ENCODE peak calls at places on chromosomes 13 and 19, in six cellular contexts. M is IMR-90, X is mesendoderm, Z is H1, G is H9, N is neuronal stem cell. Y is an unnamed sample. For H3K79me1, the result is how much of the 10 kb centered on the place peaks cover.

GRCh38 chr13:36986462-36987240 is 12.5 kb downstream of the ALG5 start:
- DNase-seq in G (no peak), M (peak), Z (no peak), N (no peak), X (no peak), Y (peak)

GRCh38 chr19:33344210-33344609 is 29.3 kb upstream of the CEBPG start:
- DNase-seq in G (no peak), Z (no peak), X (peak), M (no peak), N (peak), Y (no peak)

GRCh38 chr19:34430738-34431625 is 2.8 kb downstream of the UBA2 start:
- DNase-seq in M (peak), Z (no peak), G (no peak), N (peak), X (peak), Y (peak)

GRCh38 chr13:66341978-66342377 is 888.2 kb downstream of the PCDH9 start:
- DNase-seq in G (no peak), Z (no peak), M (no peak), X (no peak), N (no peak), Y (no peak)

GRCh38 chr13:110236831-110237261 is 70.1 kb downstream of the COL4A1 start:
- DNase-seq in G (no peak), M (no peak), N (no peak), Z (peak), X (no peak), Y (no peak)

GRCh38 chr13:112606125-112607001 is 18.4 kb upstream of the TUBGCP3 start:
- DNase-seq in N (peak), Z (peak), X (peak), M (peak), G (peak), Y (peak)

GRCh38 chr19:35266904-35267817 is 1.6 kb upstream of the USF2 start:
- DNase-seq in G (peak), N (no peak), Z (peak), M (peak), X (peak), Y (no peak)

GRCh38 chr19:45508681-45508930 is 1.3 kb downstream of the VASP start:
- DNase-seq in M (no peak), X (no peak), G (no peak), N (no peak), Z (no peak), Y (no peak)

GRCh38 chr13:40637644-40638043 is 28.8 kb downstream of the FOXO1 start:
- DNase-seq in Z (no peak), N (no peak), G (no peak), X (no peak), M (no peak), Y (no peak)

GRCh38 chr19:28549680-28550277 is 663.2 kb downstream of the UQCRFS1 start:
- DNase-seq in Z (no peak), G (no peak), N (no peak), X (no peak), M (no peak), Y (no peak)

GRCh38 chr13:48222358-48223015 is 10.5 kb upstream of the ITM2B start:
- DNase-seq in X (no peak), N (no peak), G (no peak), Z (no peak), M (peak), Y (peak)

GRCh38 chr19:29193116-29193515 is 19.8 kb downstream of the UQCRFS1 start:
- DNase-seq in X (no peak), M (no peak), N (no peak), G (no peak), Z (no peak), Y (no peak)

GRCh38 chr13:85492283-85492682 is 306.9 kb downstream of the SLITRK6 start:
- DNase-seq in X (no peak), N (no peak), Z (no peak), G (no peak), M (peak), Y (no peak)

GRCh38 chr19:29324717-29325116 is 111.8 kb upstream of the UQCRFS1 start:
- DNase-seq in G (no peak), N (no peak), X (no peak), Z (no peak), M (no peak), Y (no peak)

GRCh38 chr13:30737511-30738342 is 2.4 kb downstream of the ALOX5AP start:
- DNase-seq in M (no peak), N (no peak), X (no peak), Z (no peak), G (no peak), Y (peak)

GRCh38 chr13:99157046-99157445 is 43.6 kb upstream of the UBAC2 start:
- DNase-seq in G (no peak), N (no peak), X (no peak), M (no peak), Z (no peak), Y (no peak)

GRCh38 chr13:88707652-88708051 is 1036.5 kb downstream of the SLITRK5 start:
- DNase-seq in X (no peak), M (no peak), G (no peak), Z (no peak), N (no peak), Y (no peak)

GRCh38 chr13:40445557-40445990 is 220.9 kb downstream of the FOXO1 start:
- DNase-seq in Z (no peak), X (peak), N (no peak), G (peak), M (no peak), Y (peak)

GRCh38 chr13:111082240-111082639 is 32.9 kb upstream of the ARHGEF7 start:
- DNase-seq in Z (no peak), N (no peak), X (no peak), G (no peak), M (no peak), Y (no peak)

GRCh38 chr13:84417426-84417825 is 535.2 kb upstream of the SLITRK1 start:
- DNase-seq in M (no peak), Z (no peak), X (no peak), G (no peak), N (no peak), Y (no peak)

GRCh38 chr13:79434578-79434977 is 28.5 kb upstream of the RBM26 start:
- DNase-seq in X (no peak), M (peak), G (no peak), Z (no peak), N (no peak), Y (no peak)

GRCh38 chr13:29436291-29436690 is 159.2 kb downstream of the SLC7A1 start:
- DNase-seq in M (peak), G (no peak), Z (no peak), N (no peak), X (no peak), Y (no peak)

GRCh38 chr19:28309072-28309471 is 903.9 kb downstream of the UQCRFS1 start:
- DNase-seq in M (no peak), N (no peak), G (no peak), Z (no peak), X (no peak), Y (no peak)

GRCh38 chr13:40340368-40341085 is 325.9 kb downstream of the FOXO1 start:
- DNase-seq in N (peak), G (no peak), Z (no peak), X (peak), M (no peak), Y (peak)

GRCh38 chr13:98143601-98144500 is 957 bp downstream of the FARP1 start:
- DNase-seq in Z (no peak), N (no peak), G (no peak), M (peak), X (peak), Y (peak)

GRCh38 chr19:10683064-10683426 is 18.2 kb upstream of the QTRT1 start:
- DNase-seq in N (no peak), Z (no peak), X (peak), M (no peak), G (no peak), Y (no peak)
- H3K79me1 ChIP-seq in N (half or more), Z (under half), X (under half), M (under half), G (under half), Y (under half)

GRCh38 chr19:13160557-13160956 is 10.3 kb downstream of the IER2 start:
- DNase-seq in G (no peak), M (peak), Z (no peak), X (no peak), N (no peak), Y (no peak)

GRCh38 chr19:13165091-13165997 is 15.1 kb downstream of the IER2 start:
- DNase-seq in G (no peak), Z (no peak), N (no peak), X (peak), M (no peak), Y (no peak)

GRCh38 chr19:13163609-13164364 is 13.6 kb downstream of the IER2 start:
- DNase-seq in M (peak), X (peak), G (peak), Z (peak), N (peak), Y (peak)

GRCh38 chr19:13164370-13165090 is 14.3 kb downstream of the IER2 start:
- DNase-seq in M (peak), N (peak), G (peak), Z (peak), X (peak), Y (peak)

GRCh38 chr19:13162749-13163608 is 12.8 kb downstream of the IER2 start:
- DNase-seq in X (peak), N (peak), Z (peak), M (peak), G (peak), Y (peak)
- H3K4ac ChIP-seq in X (peak), N (peak), Z (peak), M (peak), G (peak), Y (peak)

GRCh38 chr19:15244808-15245207 is 12.6 kb upstream of the EPHX3 start:
- DNase-seq in N (no peak), X (no peak), M (no peak), G (no peak), Z (no peak), Y (no peak)

GRCh38 chr19:15243236-15243957 is 11.1 kb upstream of the EPHX3 start:
- DNase-seq in M (no peak), G (no peak), X (no peak), Z (no peak), N (no peak), Y (no peak)

GRCh38 chr19:15245370-15246197 is 13.3 kb upstream of the EPHX3 start:
- DNase-seq in Z (no peak), M (no peak), N (no peak), G (no peak), X (no peak), Y (no peak)

GRCh38 chr19:15246198-15246481 is 13.9 kb upstream of the EPHX3 start:
- DNase-seq in N (no peak), Z (no peak), M (no peak), X (no peak), G (no peak), Y (no peak)

DNA sequence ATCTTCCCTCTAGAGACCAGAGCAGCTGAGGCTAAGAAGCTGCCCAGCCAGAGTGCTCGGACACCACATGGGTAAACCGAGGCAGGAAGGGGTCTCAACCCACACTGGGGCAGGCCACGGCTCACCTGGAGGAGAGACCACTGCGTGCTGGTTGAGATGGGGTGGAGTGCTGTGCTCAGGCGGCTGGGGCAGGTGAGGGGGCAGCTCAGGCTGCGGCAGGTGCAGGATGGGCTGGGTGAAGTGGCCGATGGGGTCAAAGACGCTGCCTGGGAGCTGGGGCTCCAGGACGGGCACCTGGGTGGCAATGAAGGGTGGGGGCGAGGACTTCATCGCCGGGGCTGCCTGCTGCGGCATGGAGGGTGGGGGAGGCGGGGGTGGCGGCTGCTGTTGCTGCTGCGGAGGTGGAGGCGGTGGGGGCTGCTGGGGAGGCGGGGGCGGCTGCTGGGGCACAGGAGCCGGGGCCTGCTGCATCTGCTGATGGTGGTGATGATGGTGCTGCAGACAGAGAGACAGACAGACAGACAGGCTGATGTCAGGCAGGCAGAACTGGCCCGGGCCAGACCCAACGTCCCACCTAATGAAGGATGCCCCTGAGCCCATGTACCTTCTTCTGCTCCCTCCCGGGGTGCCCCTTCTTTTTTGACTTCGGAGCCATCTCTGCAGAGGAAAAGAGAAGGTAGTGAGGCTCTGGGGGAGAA is 12.0 kb upstream of the EPHX3 start:
- DNase-seq in X (no peak), M (no peak), N (no peak), Z (no peak), G (no peak), Y (no peak)
- H3K79me1 ChIP-seq in X (under half), M (under half), N (under half), Z (under half), G (under half), Y (under half)

GRCh38 chr19:57905258-57905657 is 11.1 kb downstream of the ZNF417 start:
- DNase-seq in Z (no peak), N (no peak), G (no peak), X (no peak), M (no peak), Y (no peak)

GRCh38 chr19:57907394-57907793 is 9.0 kb downstream of the ZNF417 start:
- DNase-seq in N (no peak), X (no peak), M (no peak), Z (no peak), G (no peak), Y (no peak)

GRCh38 chr19:57903298-57904174 is 12.9 kb downstream of the ZNF417 start:
- DNase-seq in Z (no peak), N (no peak), M (peak), X (peak), G (no peak), Y (peak)
- H3K4ac ChIP-seq in Z (no peak), N (no peak), M (no peak), X (no peak), G (no peak), Y (no peak)

GRCh38 chr19:4016486-4016885 is 8.9 kb downstream of the PIAS4 start:
- DNase-seq in G (no peak), N (no peak), X (no peak), Z (no peak), M (no peak), Y (no peak)
- H3K79me1 ChIP-seq in G (under half), N (under half), X (under half), Z (under half), M (under half), Y (under half)